ENCODE peak calls at places on chromosomes 13 and 19, in four cellular contexts. N is HL-60, U is colonic mucosa, F is iris pigment epithelial cell. V is an unnamed sample.

GRCh38 chr19:12985049-12985776 is 10.1 kb upstream of the NFIX start:
- DNase-seq in N (no peak), U (peak; percentile 87), F (no peak), V (peak; percentile 58)

GRCh38 chr13:85590231-85590931 is 208.8 kb downstream of the SLITRK6 start:
- DNase-seq in N (no peak), U (no peak), F (no peak), V (no peak)

GRCh38 chr13:39282400-39282972 is 244.2 kb downstream of the NHLRC3 start:
- DNase-seq in N (peak; percentile 20), U (no peak), F (no peak), V (no peak)

GRCh38 chr13:45728759-45729158 is 26.6 kb downstream of the CBY2 start:
- DNase-seq in N (peak; percentile 51), U (no peak), F (no peak), V (no peak)

GRCh38 chr13:32472194-32472621 is 44.3 kb upstream of the N4BP2L1 start:
- DNase-seq in N (no peak), U (no peak), F (peak; percentile 12), V (no peak)

GRCh38 chr13:93775507-93776108 is 549.0 kb downstream of the GPC6 start:
- DNase-seq in N (no peak), U (no peak), F (peak; percentile 77), V (no peak)

GRCh38 chr19:43570174-43570791 is 5.0 kb downstream of the XRCC1 start:
- DNase-seq in N (peak; percentile 5), U (no peak), F (no peak), V (no peak)

GRCh38 chr13:46668906-46669525 is 116.0 kb downstream of the LRCH1 start:
- DNase-seq in N (no peak), U (no peak), F (no peak), V (no peak)

GRCh38 chr13:39656325-39656677 is 839 bp downstream of the COG6 start:
- DNase-seq in N (no peak), U (no peak), F (peak; percentile 30), V (no peak)